ENCODE peak calls at places on chromosomes 7 and 10, in ten cellular contexts. Y is mammary epithelial cell; C is cardiac fibroblast; U is BE2C; T is IMR-90; H is CD8-positive, alpha-beta T cell; W is tibial artery; X is K562; O is A549; N is lower lobe of right lung. Q is an unnamed sample.

GRCh38 chr7:5629941-5630340 is 151.5 kb downstream of the RNF216 start:
- DNase-seq in Y (peak), C (peak), U (no peak), T (peak), H (peak), W (no peak), X (no peak), O (no peak), N (no peak), Q (no peak)

GRCh38 chr7:37211097-37211496 is 237.6 kb downstream of the ELMO1 start:
- DNase-seq in Y (peak), C (peak), U (no peak), T (peak), H (no peak), W (no peak), X (no peak), O (no peak), N (no peak), Q (no peak)

GRCh38 chr10:64041989-64042490 is 520.8 kb downstream of the REEP3 start:
- DNase-seq in Y (no peak), C (no peak), U (no peak), T (no peak), H (no peak), W (no peak), X (no peak), O (no peak), N (no peak), Q (no peak)

GRCh38 chr10:20682782-20683181 is 214.3 kb downstream of the NEBL start:
- DNase-seq in Y (no peak), C (no peak), U (no peak), T (no peak), H (no peak), W (no peak), X (no peak), O (no peak), N (no peak), Q (no peak)

GRCh38 chr10:28125701-28126100 is 126.8 kb upstream of the ODAD2 start:
- DNase-seq in Y (peak), C (peak), U (no peak), T (peak), H (no peak), W (no peak), X (no peak), O (no peak), N (no peak), Q (no peak)

GRCh38 chr7:101315336-101315735 is 6.3 kb downstream of the IFT22 start:
- DNase-seq in Y (no peak), C (peak), U (peak), T (peak), H (peak), W (no peak), X (peak), O (peak), N (no peak), Q (peak)

GRCh38 chr7:81608748-81609382 is 161.0 kb downstream of the HGF start:
- DNase-seq in Y (peak), C (peak), U (no peak), T (peak), H (no peak), W (no peak), X (no peak), O (peak), N (no peak), Q (no peak)

GRCh38 chr10:25768167-25768566 is 165.9 kb upstream of the MYO3A start:
- DNase-seq in Y (no peak), C (no peak), U (no peak), T (no peak), H (no peak), W (no peak), X (no peak), O (no peak), N (no peak), Q (no peak)

GRCh38 chr10:17113346-17113745 is 16.3 kb downstream of the CUBN start:
- DNase-seq in Y (peak), C (no peak), U (peak), T (no peak), H (no peak), W (no peak), X (no peak), O (no peak), N (no peak), Q (no peak)

GRCh38 chr7:55517191-55517633 is 55.1 kb downstream of the VOPP1 start:
- DNase-seq in Y (no peak), C (no peak), U (no peak), T (peak), H (no peak), W (no peak), X (no peak), O (no peak), N (no peak), Q (no peak)

GRCh38 chr10:21727452-21728168 is 193.6 kb downstream of the MLLT10 start:
- DNase-seq in Y (no peak), C (peak), U (no peak), T (no peak), H (no peak), W (no peak), X (no peak), O (no peak), N (no peak), Q (no peak)

GRCh38 chr7:140551334-140552239 is 72.3 kb upstream of the MKRN1 start:
- DNase-seq in Y (no peak), C (no peak), U (no peak), T (no peak), H (no peak), W (peak), X (no peak), O (no peak), N (no peak), Q (no peak)

GRCh38 chr7:79298145-79298760 is 155.2 kb downstream of the MAGI2 start:
- DNase-seq in Y (peak), C (peak), U (peak), T (peak), H (no peak), W (no peak), X (peak), O (peak), N (no peak), Q (peak)

GRCh38 chr10:4061441-4061951 is 276.5 kb upstream of the KLF6 start:
- DNase-seq in Y (no peak), C (peak), U (no peak), T (no peak), H (no peak), W (peak), X (no peak), O (no peak), N (no peak), Q (no peak)

GRCh38 chr10:69409968-69410367 is 6.8 kb downstream of the TACR2 start:
- DNase-seq in Y (no peak), C (peak), U (no peak), T (no peak), H (no peak), W (peak), X (no peak), O (no peak), N (no peak), Q (no peak)

GRCh38 chr10:60921631-60922030 is 22.4 kb downstream of the RHOBTB1 start:
- DNase-seq in Y (no peak), C (no peak), U (no peak), T (no peak), H (no peak), W (no peak), X (no peak), O (no peak), N (no peak), Q (no peak)

GRCh38 chr7:47934831-47935230 is 13.4 kb downstream of the PKD1L1 start:
- DNase-seq in Y (no peak), C (no peak), U (no peak), T (no peak), H (no peak), W (no peak), X (no peak), O (no peak), N (no peak), Q (no peak)

GRCh38 chr10:80324891-80325364 is 31.6 kb downstream of the DYDC1 start:
- DNase-seq in Y (no peak), C (no peak), U (no peak), T (no peak), H (no peak), W (no peak), X (no peak), O (no peak), N (no peak), Q (no peak)

GRCh38 chr7:50661345-50662058 is 96.3 kb upstream of the DDC start:
- DNase-seq in Y (no peak), C (no peak), U (no peak), T (no peak), H (peak), W (no peak), X (no peak), O (no peak), N (no peak), Q (no peak)

GRCh38 chr7:151895008-151895661 is 18.2 kb upstream of the PRKAG2 start:
- DNase-seq in Y (peak), C (no peak), U (no peak), T (no peak), H (no peak), W (peak), X (no peak), O (no peak), N (no peak), Q (no peak)

GRCh38 chr10:115956225-115957009 is 316.6 kb downstream of the GFRA1 start:
- DNase-seq in Y (no peak), C (no peak), U (no peak), T (peak), H (no peak), W (no peak), X (no peak), O (no peak), N (no peak), Q (no peak)

GRCh38 chr10:86344281-86344680 is 22.3 kb downstream of the GRID1 start:
- DNase-seq in Y (no peak), C (no peak), U (no peak), T (no peak), H (no peak), W (peak), X (no peak), O (no peak), N (peak), Q (no peak)

GRCh38 chr10:132011027-132011426 is 29.3 kb upstream of the BNIP3 start:
- DNase-seq in Y (no peak), C (peak), U (no peak), T (no peak), H (no peak), W (no peak), X (no peak), O (no peak), N (no peak), Q (no peak)

GRCh38 chr7:32611700-32612099 is 116.4 kb downstream of the AVL9 start:
- DNase-seq in Y (no peak), C (peak), U (no peak), T (no peak), H (no peak), W (no peak), X (no peak), O (no peak), N (no peak), Q (no peak)

GRCh38 chr7:86485842-86486241 is 157.9 kb upstream of the GRM3 start:
- DNase-seq in Y (no peak), C (no peak), U (no peak), T (no peak), H (no peak), W (no peak), X (no peak), O (no peak), N (no peak), Q (no peak)

GRCh38 chr7:101410743-101411476 is 48.2 kb downstream of the COL26A1 start:
- DNase-seq in Y (no peak), C (peak), U (peak), T (no peak), H (peak), W (no peak), X (peak), O (peak), N (peak), Q (peak)

GRCh38 chr10:8445353-8445752 is 390.9 kb downstream of the GATA3 start:
- DNase-seq in Y (no peak), C (no peak), U (peak), T (no peak), H (no peak), W (no peak), X (no peak), O (no peak), N (no peak), Q (no peak)

GRCh38 chr10:98378722-98379121 is 36.3 kb downstream of the PYROXD2 start:
- DNase-seq in Y (no peak), C (no peak), U (no peak), T (peak), H (no peak), W (no peak), X (no peak), O (no peak), N (no peak), Q (no peak)

GRCh38 chr10:49123981-49124920 is 8.9 kb upstream of the VSTM4 start:
- DNase-seq in Y (no peak), C (no peak), U (no peak), T (no peak), H (no peak), W (no peak), X (no peak), O (no peak), N (no peak), Q (no peak)

GRCh38 chr10:84537447-84537931 is 209.1 kb downstream of the CCSER2 start:
- DNase-seq in Y (peak), C (peak), U (peak), T (peak), H (peak), W (no peak), X (peak), O (peak), N (peak), Q (no peak)

DNA sequence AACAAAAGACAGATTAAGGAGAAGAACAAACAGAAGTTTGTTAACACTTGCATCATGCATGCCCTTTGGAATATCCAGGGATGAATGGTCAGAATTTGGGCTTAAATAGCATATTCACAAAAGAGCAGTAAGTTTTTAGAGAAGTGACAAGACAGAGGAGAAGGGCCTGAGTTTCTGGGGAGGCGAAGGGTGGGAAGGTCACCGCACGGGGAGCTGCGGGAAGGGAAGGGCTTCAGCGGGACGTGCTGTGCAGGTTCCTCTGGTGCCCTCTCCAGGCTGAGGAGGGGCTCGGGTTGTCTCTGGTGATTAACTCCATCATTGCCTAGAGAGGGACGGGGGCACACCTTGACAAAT is 10.4 kb upstream of the ZNF22 start:
- DNase-seq in Y (no peak), C (no peak), U (peak), T (no peak), H (peak), W (no peak), X (peak), O (no peak), N (no peak), Q (peak)
- TF ChIP-seq CTCF in Y (no peak), C (no peak), U (peak), T (peak), H (no peak), W (no peak), X (peak), O (peak), N (peak), Q (no peak)

DNA sequence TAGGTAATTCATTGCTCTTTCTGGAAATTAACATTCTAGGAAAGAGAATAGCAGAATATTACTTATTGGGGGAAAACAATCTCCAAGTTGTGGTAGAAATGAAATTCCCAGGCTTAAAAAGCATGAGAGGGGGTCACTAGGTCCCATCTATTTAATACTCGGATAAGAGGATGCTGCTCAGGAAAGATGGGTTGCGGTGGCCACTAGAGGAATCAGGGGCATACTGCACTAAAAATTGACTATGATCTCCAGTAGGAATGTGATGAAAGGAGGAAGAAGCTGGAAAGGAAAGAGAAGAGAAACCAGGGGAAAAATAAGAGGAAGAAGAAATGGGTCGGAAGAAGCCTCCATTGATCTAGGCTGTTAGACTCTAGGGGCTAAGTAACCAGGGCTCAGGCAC is 192.8 kb downstream of the GPAM start:
- DNase-seq in Y (no peak), C (no peak), U (peak), T (no peak), H (no peak), W (no peak), X (no peak), O (no peak), N (no peak), Q (no peak)
- TF ChIP-seq CTCF in Y (no peak), C (peak), U (peak), T (no peak), H (no peak), W (peak), X (no peak), O (no peak), N (no peak), Q (no peak)

DNA sequence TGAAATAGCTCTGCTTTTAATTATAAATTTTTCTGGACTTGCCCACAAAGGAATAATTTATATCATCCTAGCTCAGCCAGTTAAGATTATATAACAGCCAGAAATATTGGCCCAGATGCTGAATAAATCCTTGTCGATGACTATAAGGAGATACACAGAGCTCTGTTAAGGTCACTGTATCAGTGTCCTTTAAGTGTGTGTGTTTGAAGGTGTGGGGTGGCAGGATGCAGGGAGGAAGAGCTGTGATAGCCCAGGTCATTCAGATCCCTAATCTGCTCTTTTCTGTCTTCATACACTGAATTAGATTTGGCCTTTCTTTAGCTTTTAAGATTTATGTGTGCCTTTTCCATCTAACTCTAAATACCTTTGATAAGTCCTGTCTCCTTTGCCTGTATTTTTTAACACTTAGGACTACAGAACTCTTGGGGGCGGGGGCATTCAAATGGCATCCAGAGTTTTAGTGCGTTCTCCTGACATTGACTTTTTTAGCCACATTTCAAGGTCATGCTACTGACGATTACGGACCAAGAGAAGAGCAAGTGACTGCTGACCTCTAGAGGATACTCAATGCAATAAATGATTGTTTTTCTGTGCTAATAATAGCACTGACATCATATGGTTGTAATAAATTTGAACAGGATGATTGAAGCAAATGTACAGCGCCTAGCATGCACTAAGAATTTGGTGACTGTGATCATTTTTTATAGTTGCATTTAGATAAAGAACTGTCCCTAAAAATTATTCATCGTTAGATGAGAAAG is 172.3 kb downstream of the CACNB2 start:
- DNase-seq in Y (peak), C (peak), U (no peak), T (peak), H (no peak), W (no peak), X (peak), O (peak), N (no peak), Q (no peak)
- TF ChIP-seq CTCF in Y (no peak), C (peak), U (peak), T (peak), H (no peak), W (no peak), X (peak), O (peak), N (peak), Q (no peak)

GRCh38 chr10:101066890-101067355 is 5.1 kb downstream of the KAZALD1 start:
- DNase-seq in Y (no peak), C (no peak), U (peak), T (no peak), H (no peak), W (no peak), X (no peak), O (peak), N (no peak), Q (no peak)

GRCh38 chr10:101065479-101066145 is 3.8 kb downstream of the KAZALD1 start:
- DNase-seq in Y (no peak), C (peak), U (peak), T (peak), H (no peak), W (no peak), X (no peak), O (no peak), N (no peak), Q (no peak)

GRCh38 chr10:101064415-101065030 is 2.7 kb downstream of the KAZALD1 start:
- DNase-seq in Y (no peak), C (no peak), U (no peak), T (no peak), H (no peak), W (no peak), X (no peak), O (no peak), N (no peak), Q (no peak)

GRCh38 chr10:101067356-101068083 is 5.7 kb downstream of the KAZALD1 start:
- DNase-seq in Y (peak), C (peak), U (peak), T (peak), H (peak), W (peak), X (peak), O (peak), N (peak), Q (peak)

GRCh38 chr10:101066146-101066889 is 4.5 kb downstream of the KAZALD1 start:
- DNase-seq in Y (peak), C (peak), U (peak), T (peak), H (peak), W (peak), X (peak), O (peak), N (peak), Q (no peak)
- TF ChIP-seq CTCF in Y (peak), C (peak), U (peak), T (peak), H (peak), W (peak), X (peak), O (peak), N (peak), Q (no peak)